ENCODE peak calls at places on chromosomes 3 and 15, in six cellular contexts. E is fibroblast of the aortic adventitia, V is stromal cell of bone marrow, A is thoracic aorta, G is GM18507, O is sigmoid colon. Y is an unnamed sample.

GRCh38 chr3:27721717-27722564 is at the start of gene EOMES:
- DNase-seq in E (peak; percentile 40), V (no peak), A (no peak), G (peak; percentile 46), O (no peak), Y (no peak)

GRCh38 chr15:45863881-45864580 is 229.2 kb downstream of the SQOR start:
- DNase-seq in E (no peak), V (no peak), A (no peak), G (no peak), O (no peak), Y (no peak)

GRCh38 chr15:31344824-31345605 is 18.4 kb downstream of the KLF13 start:
- DNase-seq in E (no peak), V (no peak), A (no peak), G (no peak), O (no peak), Y (no peak)

GRCh38 chr3:173199568-173199967 is 58.5 kb upstream of the SPATA16 start:
- DNase-seq in E (no peak), V (no peak), A (no peak), G (no peak), O (no peak), Y (no peak)

GRCh38 chr3:113295463-113295862 is 84.1 kb downstream of the BOC start:
- DNase-seq in E (no peak), V (no peak), A (no peak), G (no peak), O (no peak), Y (no peak)

GRCh38 chr3:180421221-180421620 is 180.7 kb upstream of the TTC14 start:
- DNase-seq in E (no peak), V (no peak), A (no peak), G (no peak), O (no peak), Y (no peak)

GRCh38 chr3:52385157-52385556 is 59.7 kb downstream of the SEMA3G start:
- DNase-seq in E (peak; percentile 10), V (peak; percentile 3), A (no peak), G (peak; percentile 40), O (no peak), Y (peak; percentile 82)

GRCh38 chr3:29796808-29797207 is 515.9 kb downstream of the RBMS3 start:
- DNase-seq in E (no peak), V (no peak), A (no peak), G (no peak), O (no peak), Y (no peak)

Y was measured in iPS DF 6.9.